ENCODE peak calls at places on chromosomes 4 and X, in eight cellular contexts. F is NCI-H446; N is AG04449; D is A549; B is progenitor cell of endocrine pancreas; X is GM03348; W is AG10803; M is stimulated activated CD8-positive, alpha-beta memory T cell treated with anti-CD3 and anti-CD28 coated beads, Interleukin-7, amount 100 ng/mL, for 4 hours. Y is an unnamed sample.

GRCh38 chr4:137640838-137641158 is 108.5 kb upstream of the PCDH18 start:
- DNase-seq in F (no peak), N (no peak), D (no peak), B (no peak), X (no peak), W (no peak), M (no peak), Y (no peak)

GRCh38 chr4:107721436-107722090 is 1.5 kb upstream of the PAPSS1 start:
- DNase-seq in F (no peak), N (no peak), D (no peak), B (no peak), X (no peak), W (no peak), M (peak), Y (no peak)

GRCh38 chr4:123362103-123362502 is 34.5 kb upstream of the SPRY1 start:
- DNase-seq in F (no peak), N (no peak), D (no peak), B (no peak), X (no peak), W (no peak), M (no peak), Y (no peak)

GRCh38 chrX:65035451-65035779 is 59.2 kb upstream of the ZC4H2 start:
- DNase-seq in F (no peak), N (no peak), D (no peak), B (no peak), X (peak), W (peak), M (peak), Y (no peak)

GRCh38 chrX:18368402-18368801 is 13.9 kb upstream of the SCML2 start:
- DNase-seq in F (no peak), N (no peak), D (no peak), B (no peak), X (no peak), W (no peak), M (no peak), Y (no peak)

GRCh38 chr4:82599336-82599735 is 37.5 kb upstream of the TMEM150C start:
- DNase-seq in F (no peak), N (no peak), D (peak), B (no peak), X (no peak), W (no peak), M (no peak), Y (no peak)

GRCh38 chr4:1344696-1345095 is 2.3 kb upstream of the UVSSA start:
- DNase-seq in F (no peak), N (no peak), D (no peak), B (no peak), X (no peak), W (no peak), M (no peak), Y (no peak)

GRCh38 chr4:139436122-139436521 is 17.8 kb upstream of the RAB33B start:
- DNase-seq in F (no peak), N (no peak), D (no peak), B (no peak), X (no peak), W (no peak), M (no peak), Y (no peak)

GRCh38 chr4:107801766-107802211 is 22.9 kb upstream of the SGMS2 start:
- DNase-seq in F (no peak), N (no peak), D (no peak), B (no peak), X (no peak), W (peak), M (no peak), Y (peak)

GRCh38 chrX:79375340-79375739 is 8.2 kb upstream of the ITM2A start:
- DNase-seq in F (no peak), N (no peak), D (no peak), B (no peak), X (no peak), W (no peak), M (no peak), Y (no peak)

GRCh38 chr4:110414590-110414989 is 61.4 kb upstream of the ENPEP start:
- DNase-seq in F (no peak), N (no peak), D (no peak), B (no peak), X (no peak), W (no peak), M (no peak), Y (no peak)

GRCh38 chr4:17504081-17504480 is 7.8 kb downstream of the QDPR start:
- DNase-seq in F (no peak), N (no peak), D (no peak), B (no peak), X (no peak), W (no peak), M (no peak), Y (no peak)

GRCh38 chr4:186190456-186191265 is 706 bp upstream of the CYP4V2 start:
- DNase-seq in F (no peak), N (no peak), D (no peak), B (peak), X (peak), W (peak), M (peak), Y (no peak)

GRCh38 chr4:69977582-69977981 is 12.1 kb upstream of the CSN2 start:
- DNase-seq in F (no peak), N (no peak), D (no peak), B (no peak), X (no peak), W (no peak), M (no peak), Y (no peak)

GRCh38 chr4:141246683-141247429 is 26.2 kb downstream of the ZNF330 start:
- DNase-seq in F (no peak), N (no peak), D (no peak), B (no peak), X (no peak), W (peak), M (no peak), Y (no peak)

GRCh38 chrX:119999087-119999634 is 55.6 kb upstream of the NKAP start:
- DNase-seq in F (no peak), N (no peak), D (no peak), B (no peak), X (no peak), W (no peak), M (no peak), Y (no peak)

GRCh38 chrX:108224727-108225455 is 133.3 kb downstream of the ATG4A start:
- DNase-seq in F (peak), N (no peak), D (peak), B (peak), X (peak), W (peak), M (no peak), Y (no peak)